ENCODE peak calls at places on chromosome 15, in seven cellular contexts. L, I, N, F, R, P and B are unnamed samples.

GRCh38 chr15:93109370-93110105 is 20.5 kb upstream of the RGMA start:
- DNase-seq in L (no peak), I (no peak), N (no peak), F (no peak), R (peak; percentile 89), P (no peak), B (no peak)

GRCh38 chr15:73105064-73105463 is 52.8 kb downstream of the NEO1 start:
- DNase-seq in L (no peak), I (no peak), N (no peak), F (no peak), R (no peak), P (no peak), B (no peak)

GRCh38 chr15:83030021-83030420 is 18.6 kb upstream of the C15orf40 start:
- DNase-seq in L (no peak), I (no peak), N (peak; percentile 19), F (peak; percentile 32), R (peak; percentile 22), P (no peak), B (no peak)

GRCh38 chr15:41848595-41848994 is 9.9 kb downstream of the PLA2G4B start:
- DNase-seq in L (no peak), I (no peak), N (no peak), F (no peak), R (no peak), P (no peak), B (no peak)

GRCh38 chr15:37107754-37108724 is 7.7 kb upstream of the MEIS2 start:
- DNase-seq in L (no peak), I (no peak), N (no peak), F (no peak), R (no peak), P (no peak), B (no peak)

GRCh38 chr15:55218068-55218467 is 21.3 kb upstream of the RSL24D1 start:
- DNase-seq in L (peak; percentile 68), I (no peak), N (no peak), F (no peak), R (no peak), P (no peak), B (no peak)

GRCh38 chr15:82567661-82568060 is 27.4 kb upstream of the RPS17 start:
- DNase-seq in L (no peak), I (no peak), N (no peak), F (no peak), R (no peak), P (no peak), B (no peak)

GRCh38 chr15:64930778-64931240 is 19.1 kb downstream of the ANKDD1A start:
- DNase-seq in L (peak; percentile 69), I (no peak), N (no peak), F (peak; percentile 55), R (no peak), P (no peak), B (no peak)

GRCh38 chr15:77030042-77030927 is 35.4 kb downstream of the PSTPIP1 start:
- DNase-seq in L (peak; percentile 44), I (no peak), N (no peak), F (no peak), R (peak; percentile 54), P (peak; percentile 22), B (peak; percentile 15)

GRCh38 chr15:59456114-59456513 is 18.1 kb downstream of the FAM81A start:
- DNase-seq in L (no peak), I (no peak), N (peak; percentile 8), F (no peak), R (no peak), P (no peak), B (no peak)

GRCh38 chr15:41891226-41891625 is 2.6 kb downstream of the SPTBN5 start:
- DNase-seq in L (no peak), I (no peak), N (no peak), F (no peak), R (no peak), P (no peak), B (no peak)

GRCh38 chr15:48063411-48063985 is 57.3 kb upstream of the SLC24A5 start:
- DNase-seq in L (no peak), I (no peak), N (no peak), F (no peak), R (peak; percentile 14), P (no peak), B (no peak)

DNA sequence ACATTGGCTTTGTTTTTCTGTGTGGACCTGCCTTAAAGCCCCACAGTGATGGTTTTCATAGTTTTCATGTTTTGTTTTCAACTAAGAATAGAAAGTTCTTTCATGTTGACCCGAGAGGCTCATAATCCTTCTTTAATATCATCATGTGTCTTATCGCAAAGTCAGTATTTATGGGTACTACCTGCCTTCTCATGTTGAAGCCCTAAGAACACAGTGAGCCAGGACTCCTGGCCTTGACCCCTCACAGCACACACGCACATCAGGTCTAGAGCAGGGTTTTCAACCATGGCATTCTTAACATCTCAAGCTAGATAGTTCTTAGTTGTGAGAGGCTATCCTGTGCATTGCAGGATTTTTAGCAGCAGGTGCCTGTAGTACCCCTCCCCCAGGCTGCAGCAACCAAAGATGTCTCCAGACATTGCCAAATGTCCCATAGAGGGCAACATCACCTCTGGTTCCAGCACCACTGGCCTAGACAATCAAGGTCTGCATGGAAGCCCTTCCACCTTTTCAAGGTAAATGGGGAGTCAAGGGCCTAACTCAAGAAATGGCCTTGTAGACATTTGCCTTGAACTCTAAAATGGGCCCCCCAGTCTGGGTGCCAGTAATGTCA is 118.3 kb downstream of the MTHFS start:
- DNase-seq in L (no peak), I (no peak), N (no peak), F (no peak), R (no peak), P (no peak), B (no peak)
- TF ChIP-seq CTCF in L (no peak), I (no peak), N (no peak), F (no peak), R (no peak), P (no peak), B (no peak)

DNA sequence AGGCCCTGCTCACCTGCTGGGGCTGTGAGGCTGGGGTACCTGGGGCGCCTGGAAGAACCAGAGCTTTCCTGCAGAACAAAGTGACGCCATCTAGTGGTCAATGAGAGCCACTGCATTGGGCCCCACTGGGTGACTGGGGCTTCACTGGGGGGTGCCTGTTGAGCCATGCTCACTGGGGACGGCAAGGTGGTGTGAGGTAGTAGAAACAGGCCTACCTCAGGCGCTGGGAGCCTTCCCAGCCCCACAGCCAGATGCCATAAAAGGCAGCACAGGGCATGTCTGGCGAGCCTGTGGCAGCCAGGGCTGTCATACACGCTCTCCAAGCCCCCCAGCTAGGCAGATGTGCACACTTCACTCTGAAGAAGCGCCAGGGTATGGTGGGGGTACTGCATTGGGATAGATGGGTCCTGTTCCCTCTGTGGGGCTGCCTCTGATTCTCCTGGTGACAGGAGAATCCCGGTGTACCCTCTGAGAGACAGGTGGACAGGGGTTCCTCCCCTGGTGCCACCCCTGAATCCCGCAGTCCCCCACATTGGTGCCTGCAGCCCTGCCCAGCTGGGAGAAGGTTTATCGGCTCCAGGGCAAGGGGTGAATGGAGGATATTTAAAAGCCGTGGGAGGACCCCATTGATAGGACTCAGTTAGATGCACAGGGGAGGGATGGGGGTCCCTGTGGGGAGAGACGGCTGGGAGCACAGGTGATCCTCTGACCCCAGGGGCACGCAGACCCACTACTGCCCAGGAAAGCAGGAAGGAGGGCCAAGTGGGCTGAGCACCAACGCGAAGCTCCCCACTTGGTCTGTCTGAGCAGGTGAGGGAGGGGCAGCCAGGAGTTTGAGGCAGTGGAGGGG is 178.8 kb downstream of the NSMCE3 start:
- DNase-seq in L (peak; percentile 46), I (peak; percentile 52), N (peak; percentile 12), F (peak; percentile 41), R (peak; percentile 78), P (peak; percentile 8), B (peak; percentile 55)
- TF ChIP-seq CTCF in L (peak; percentile 81), I (peak; percentile 60), N (peak; percentile 97), F (peak; percentile 80), R (peak; percentile 87), P (peak; percentile 66), B (peak; percentile 97)

GRCh38 chr15:70505971-70506887 is 257.1 kb downstream of the UACA start:
- DNase-seq in L (no peak), I (no peak), N (no peak), F (no peak), R (peak; percentile 25), P (no peak), B (no peak)

GRCh38 chr15:70507772-70508351 is 255.5 kb downstream of the UACA start:
- DNase-seq in L (no peak), I (peak; percentile 99), N (no peak), F (peak; percentile 84), R (no peak), P (no peak), B (no peak)

GRCh38 chr15:70509282-70510272 is 253.8 kb downstream of the UACA start:
- DNase-seq in L (no peak), I (no peak), N (no peak), F (no peak), R (no peak), P (no peak), B (no peak)

GRCh38 chr15:70510433-70510832 is 252.9 kb downstream of the UACA start:
- DNase-seq in L (no peak), I (no peak), N (no peak), F (no peak), R (no peak), P (no peak), B (no peak)

DNA sequence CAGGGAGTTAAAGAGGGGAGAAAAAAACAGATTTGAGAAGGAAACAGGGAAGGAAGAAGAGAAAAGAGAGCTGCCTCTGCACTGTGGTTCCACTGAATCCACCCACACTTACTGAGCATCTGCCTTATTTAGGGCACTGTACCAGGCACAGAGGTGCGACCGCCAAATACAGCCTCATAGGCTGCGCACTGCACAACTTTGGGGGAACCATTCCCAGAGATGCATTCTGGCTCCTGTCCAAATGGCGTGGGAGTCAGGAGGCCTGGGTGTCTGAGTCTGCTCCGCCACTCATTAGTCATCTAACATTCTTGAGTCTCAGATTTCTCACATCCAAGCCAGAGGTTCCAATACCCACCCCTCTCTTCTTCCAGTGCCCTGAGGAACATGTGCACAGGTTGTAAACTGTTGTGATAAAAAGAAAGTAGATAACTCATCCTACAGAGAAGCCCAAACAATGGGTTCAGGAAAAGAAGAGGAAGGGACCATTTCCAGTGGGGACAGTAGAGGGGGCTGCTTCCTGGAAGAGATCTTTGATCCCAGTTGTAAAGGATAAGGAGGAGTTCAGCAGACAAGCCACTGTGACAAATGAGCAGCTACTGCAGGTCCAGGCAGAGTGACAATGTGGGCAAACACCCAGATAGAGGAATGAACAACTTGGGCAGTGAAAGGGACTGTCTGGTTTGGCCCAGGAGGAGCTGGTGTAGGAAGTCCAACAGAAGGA is 254.6 kb downstream of the UACA start:
- DNase-seq in L (peak; percentile 81), I (peak; percentile 99), N (no peak), F (peak; percentile 93), R (peak; percentile 30), P (no peak), B (no peak)
- TF ChIP-seq CTCF in L (peak; percentile 6), I (peak; percentile 22), N (peak; percentile 25), F (no peak), R (peak; percentile 29), P (no peak), B (no peak)

GRCh38 chr15:57862761-57863160 is 156.2 kb downstream of the POLR2M start:
- DNase-seq in L (no peak), I (no peak), N (no peak), F (no peak), R (no peak), P (no peak), B (no peak)

GRCh38 chr15:57861805-57862586 is 155.5 kb downstream of the POLR2M start:
- DNase-seq in L (peak; percentile 92), I (no peak), N (no peak), F (peak; percentile 85), R (no peak), P (no peak), B (no peak)

GRCh38 chr15:57865294-57865693 is 158.8 kb downstream of the POLR2M start:
- DNase-seq in L (no peak), I (no peak), N (no peak), F (peak; percentile 28), R (peak; percentile 68), P (no peak), B (no peak)

GRCh38 chr15:57867970-57868791 is 161.7 kb downstream of the POLR2M start:
- DNase-seq in L (no peak), I (no peak), N (no peak), F (no peak), R (no peak), P (no peak), B (peak; percentile 21)

GRCh38 chr15:57866149-57866736 is 159.7 kb downstream of the POLR2M start:
- DNase-seq in L (peak; percentile 58), I (peak; percentile 53), N (peak; percentile 52), F (peak; percentile 77), R (peak; percentile 87), P (peak; percentile 56), B (peak; percentile 23)
- TF ChIP-seq CTCF in L (peak; percentile 87), I (peak; percentile 83), N (peak; percentile 88), F (peak; percentile 94), R (peak; percentile 82), P (peak; percentile 73), B (peak; percentile 70)